ENCODE peak calls at places on chromosome 4, in nine cellular contexts. Z is mucosa of gallbladder; O is islet precursor cell; E is astrocyte of the spinal cord; N is NCI-H524; M is CD4-positive, alpha-beta memory T cell; F is activated T-helper 2 cell treated with anti-CD3 and anti-CD28 coated beads, Interferon-gamma antibody, Interleukin-2, Interleukin-4, amounts not matched to agents 10 μg/mL and 5 μg/mL and 100 μg/mL, durations not matched to agents 14 hours and 24 hours and 36 hours; W is activated T-helper 1 cell treated with anti-CD3 and anti-CD28 coated beads, Interleukin-12 subunit alpha, Interleukin-12 subunit beta, Interleukin-2, Interleukin-4 antibody, amounts not matched to agents 30 ng/mL and 10 ng/mL and 1 ng/mL, durations not matched to agents 14 hours and 24 hours and 36 hours; Q is activated T-cell treated with anti-CD3 and anti-CD28 coated beads for 24 hours. G is an unnamed sample.

GRCh38 chr4:153448003-153448731 is 18.0 kb upstream of the TMEM131L start:
- DNase-seq in Z (no peak), O (no peak), E (peak; percentile 36), N (peak; percentile 5), M (no peak), F (no peak), W (no peak), Q (no peak), G (no peak)

GRCh38 chr4:90943311-90943710 is 816.1 kb downstream of the CCSER1 start:
- DNase-seq in Z (no peak), O (no peak), E (no peak), N (no peak), M (no peak), F (no peak), W (no peak), Q (no peak), G (no peak)

GRCh38 chr4:173761938-173762337 is 231.9 kb upstream of the HAND2 start:
- DNase-seq in Z (no peak), O (no peak), E (no peak), N (no peak), M (no peak), F (no peak), W (no peak), Q (no peak), G (no peak)

GRCh38 chr4:121738780-121739547 is 26.0 kb downstream of the SMIM43 start:
- DNase-seq in Z (peak; percentile 13), O (no peak), E (peak; percentile 38), N (no peak), M (no peak), F (no peak), W (no peak), Q (no peak), G (no peak)

GRCh38 chr4:121594796-121595526 is 101.8 kb downstream of the ANXA5 start:
- DNase-seq in Z (peak; percentile 34), O (peak; percentile 63), E (peak; percentile 13), N (no peak), M (no peak), F (no peak), W (no peak), Q (no peak), G (no peak)

GRCh38 chr4:53309321-53310020 is 56.4 kb downstream of the SCFD2 start:
- DNase-seq in Z (no peak), O (no peak), E (no peak), N (no peak), M (no peak), F (no peak), W (no peak), Q (no peak), G (no peak)

GRCh38 chr4:46270986-46271596 is 118.8 kb downstream of the GABRA2 start:
- DNase-seq in Z (no peak), O (no peak), E (peak; percentile 10), N (peak; percentile 69), M (no peak), F (no peak), W (no peak), Q (no peak), G (peak; percentile 42)

GRCh38 chr4:143668930-143669553 is 31.4 kb downstream of the FREM3 start:
- DNase-seq in Z (no peak), O (no peak), E (no peak), N (no peak), M (no peak), F (no peak), W (no peak), Q (no peak), G (no peak)

GRCh38 chr4:75675004-75675531 is 1.9 kb upstream of the G3BP2 start:
- DNase-seq in Z (no peak), O (peak; percentile 77), E (no peak), N (no peak), M (no peak), F (no peak), W (no peak), Q (no peak), G (no peak)

GRCh38 chr4:158884280-158884679 is 115.5 kb downstream of the FNIP2 start:
- DNase-seq in Z (no peak), O (no peak), E (peak; percentile 12), N (no peak), M (no peak), F (no peak), W (no peak), Q (no peak), G (no peak)

GRCh38 chr4:23038626-23039245 is 346.0 kb downstream of the GBA3 start:
- DNase-seq in Z (no peak), O (no peak), E (no peak), N (no peak), M (no peak), F (no peak), W (no peak), Q (no peak), G (no peak)

GRCh38 chr4:73222466-73223257 is 35.9 kb downstream of the ANKRD17 start:
- DNase-seq in Z (peak; percentile 75), O (peak; percentile 81), E (peak; percentile 96), N (peak; percentile 87), M (peak; percentile 88), F (peak; percentile 57), W (peak; percentile 60), Q (peak; percentile 39), G (peak; percentile 78)

GRCh38 chr4:106032851-106033286 is 137.6 kb downstream of the NPNT start:
- DNase-seq in Z (no peak), O (peak; percentile 89), E (peak; percentile 25), N (no peak), M (no peak), F (no peak), W (no peak), Q (no peak), G (no peak)

GRCh38 chr4:8117278-8117682 is 41.3 kb downstream of the ABLIM2 start:
- DNase-seq in Z (no peak), O (peak; percentile 75), E (no peak), N (no peak), M (peak; percentile 44), F (peak; percentile 30), W (peak; percentile 22), Q (peak; percentile 17), G (no peak)

GRCh38 chr4:189293459-189293858 is 647.2 kb upstream of the FRG1 start:
- DNase-seq in Z (no peak), O (no peak), E (no peak), N (no peak), M (no peak), F (no peak), W (no peak), Q (no peak), G (no peak)

GRCh38 chr4:184471872-184472539 is 2.3 kb downstream of the IRF2 start:
- DNase-seq in Z (no peak), O (no peak), E (peak; percentile 42), N (no peak), M (no peak), F (no peak), W (no peak), Q (no peak), G (no peak)

GRCh38 chr4:39255916-39256315 is 73.6 kb downstream of the WDR19 start:
- DNase-seq in Z (no peak), O (no peak), E (no peak), N (peak; percentile 34), M (no peak), F (no peak), W (no peak), Q (no peak), G (no peak)

GRCh38 chr4:185987976-185988627 is 80.9 kb upstream of the TLR3 start:
- DNase-seq in Z (no peak), O (no peak), E (no peak), N (no peak), M (no peak), F (no peak), W (no peak), Q (no peak), G (no peak)

GRCh38 chr4:84499065-84499982 is at the start of gene NKX6-1:
- DNase-seq in Z (no peak), O (peak; percentile 94), E (peak; percentile 92), N (peak; percentile 87), M (no peak), F (no peak), W (no peak), Q (no peak), G (peak; percentile 99)

GRCh38 chr4:150972592-150972991 is 42.5 kb downstream of the LRBA start:
- DNase-seq in Z (no peak), O (no peak), E (peak; percentile 44), N (no peak), M (no peak), F (no peak), W (no peak), Q (no peak), G (no peak)

GRCh38 chr4:167000141-167000852 is 234.0 kb downstream of the SPOCK3 start:
- DNase-seq in Z (no peak), O (no peak), E (no peak), N (no peak), M (no peak), F (no peak), W (no peak), Q (no peak), G (no peak)

GRCh38 chr4:77827343-77827742 is 8.2 kb upstream of the CNOT6L start:
- DNase-seq in Z (no peak), O (no peak), E (no peak), N (no peak), M (no peak), F (no peak), W (no peak), Q (no peak), G (no peak)

GRCh38 chr4:82578935-82579334 is 17.1 kb upstream of the TMEM150C start:
- DNase-seq in Z (no peak), O (no peak), E (no peak), N (no peak), M (no peak), F (no peak), W (no peak), Q (no peak), G (no peak)

G was measured in D341Med.